ENCODE peak calls at places on chromosomes 3 and 15, in four cellular contexts. Q is NCI-H510A treated with DMSO at 0.1 percent for 48 hours, W is mucosa of gallbladder, S is NCI-H146. Z is an unnamed sample.

GRCh38 chr3:197856199-197856816 is 65.3 kb downstream of the LRCH3 start:
- DNase-seq in Q (no peak), W (no peak), S (no peak), Z (no peak)

GRCh38 chr3:158313344-158313927 is 203.5 kb downstream of the RSRC1 start:
- DNase-seq in Q (peak; percentile 44), S (peak; percentile 54), W (no peak), Z (peak; percentile 64)

GRCh38 chr3:16171825-16172224 is 2.7 kb upstream of the GALNT15 start:
- DNase-seq in S (no peak), W (no peak), Q (no peak), Z (no peak)

GRCh38 chr15:64749167-64749566 is 26.2 kb downstream of the RBPMS2 start:
- DNase-seq in S (no peak), Q (no peak), W (no peak), Z (no peak)

GRCh38 chr3:63354160-63354559 is 76.1 kb downstream of the SYNPR start:
- DNase-seq in S (no peak), Q (no peak), W (no peak), Z (peak; percentile 39)

GRCh38 chr15:69513986-69514385 is 61.4 kb downstream of the RPLP1 start:
- DNase-seq in Q (no peak), W (no peak), S (no peak), Z (no peak)

GRCh38 chr15:95919460-95919859 is 411.0 kb upstream of the NR2F2 start:
- DNase-seq in W (no peak), Q (no peak), S (no peak), Z (no peak)

GRCh38 chr15:28984421-28985375 is 98.9 kb downstream of the APBA2 start:
- DNase-seq in Q (peak; percentile 73), W (no peak), S (no peak), Z (peak; percentile 62)

GRCh38 chr3:82978368-82978767 is 1216.9 kb upstream of the GBE1 start:
- DNase-seq in W (no peak), S (no peak), Q (peak; percentile 7), Z (peak; percentile 45)

Z was measured in NCI-H69.